ENCODE peak calls at places on chromosomes 1 and 21, in six cellular contexts. R is CD4-positive, CD25-positive, alpha-beta regulatory T cell; A is heart right ventricle; V is endothelial cell; F is HT-29; U is GM13977. K is an unnamed sample.

GRCh38 chr1:112209493-112209892 is 186.5 kb upstream of the CTTNBP2NL start:
- DNase-seq in F (peak), V (no peak), R (no peak), A (no peak), U (no peak), K (no peak)

GRCh38 chr1:59063501-59063900 is 233.4 kb upstream of the FGGY start:
- DNase-seq in V (peak), U (no peak), A (no peak), R (peak), F (no peak), K (no peak)

GRCh38 chr1:113399063-113399583 is 8.8 kb downstream of the MAGI3 start:
- DNase-seq in A (no peak), U (no peak), F (no peak), V (no peak), R (no peak), K (no peak)

GRCh38 chr1:12472798-12473551 is 145.0 kb downstream of the DHRS3 start:
- DNase-seq in V (no peak), F (no peak), R (peak), U (no peak), A (no peak), K (no peak)

GRCh38 chr21:36839123-36839522 is 127.3 kb downstream of the HLCS start:
- DNase-seq in U (no peak), F (no peak), A (no peak), V (no peak), R (no peak), K (no peak)

GRCh38 chr1:43853161-43853921 is 80.3 kb upstream of the ARTN start:
- DNase-seq in R (no peak), F (peak), U (peak), A (peak), V (no peak), K (no peak)

GRCh38 chr21:29749223-29749622 is 190.6 kb downstream of the GRIK1 start:
- DNase-seq in U (no peak), F (no peak), V (no peak), R (no peak), A (no peak), K (no peak)

GRCh38 chr1:53625766-53626520 is 113.0 kb downstream of the GLIS1 start:
- DNase-seq in F (no peak), R (no peak), U (no peak), A (no peak), V (no peak), K (peak)

GRCh38 chr1:15727424-15727823 is 8.6 kb upstream of the SLC25A34 start:
- DNase-seq in A (no peak), F (no peak), U (no peak), R (no peak), V (no peak), K (no peak)

GRCh38 chr1:8408151-8408839 is 90.4 kb downstream of the SLC45A1 start:
- DNase-seq in U (no peak), F (peak), V (no peak), A (peak), R (no peak), K (peak)

GRCh38 chr1:229753764-229754553 is 127.9 kb downstream of the URB2 start:
- DNase-seq in U (peak), R (no peak), A (no peak), V (no peak), F (no peak), K (no peak)

GRCh38 chr1:9314101-9314500 is 21.4 kb downstream of the SPSB1 start:
- DNase-seq in V (no peak), F (no peak), A (no peak), U (no peak), R (no peak), K (no peak)

K was measured in testis.